ENCODE peak calls at places on chromosomes 11 and 22, in eight cellular contexts. V is naive thymus-derived CD8-positive, alpha-beta T cell; O is neural progenitor cell; J is AG09309; X is psoas muscle; G is Ammon's horn; I is ELR; C is amniotic epithelial cell. B is an unnamed sample.

GRCh38 chr22:46994265-46994664 is 231.8 kb downstream of the TBC1D22A start:
- DNase-seq in J (no peak), X (no peak), G (no peak), C (no peak), I (no peak), V (no peak), O (no peak), B (no peak)

GRCh38 chr11:126464796-126465195 is 109.3 kb downstream of the ST3GAL4 start:
- DNase-seq in I (no peak), G (peak), V (no peak), X (no peak), O (no peak), C (no peak), J (no peak), B (no peak)

GRCh38 chr11:132289590-132290256 is 919.3 kb downstream of the NTM start:
- DNase-seq in V (no peak), O (no peak), C (no peak), G (no peak), J (no peak), X (no peak), I (no peak), B (no peak)

GRCh38 chr11:43579171-43579918 is 101.2 kb upstream of the HSD17B12 start:
- DNase-seq in X (no peak), G (no peak), O (peak), V (no peak), I (peak), C (no peak), J (no peak), B (no peak)

GRCh38 chr11:69703711-69704507 is at the start of gene FGF19:
- DNase-seq in V (no peak), J (no peak), O (peak), I (no peak), G (no peak), C (no peak), X (no peak), B (no peak)

GRCh38 chr22:42064629-42065028 is 6.0 kb downstream of the NAGA start:
- DNase-seq in O (no peak), J (no peak), X (no peak), V (no peak), I (no peak), G (no peak), C (no peak), B (no peak)

GRCh38 chr11:17561466-17562001 is 14.5 kb downstream of the OTOG start:
- DNase-seq in V (no peak), X (no peak), C (no peak), J (no peak), O (no peak), I (no peak), G (no peak), B (no peak)

GRCh38 chr11:6002202-6002699 is 4.5 kb downstream of the OR56A4 start:
- DNase-seq in X (no peak), I (no peak), O (no peak), V (no peak), C (no peak), G (no peak), J (no peak), B (no peak)

GRCh38 chr11:789951-790350 is at the start of gene CEND1:
- DNase-seq in I (peak), J (no peak), G (peak), X (peak), V (no peak), O (peak), C (no peak), B (no peak)

GRCh38 chr22:37137903-37138665 is 11.6 kb downstream of the IL2RB start:
- DNase-seq in I (no peak), G (no peak), C (no peak), O (no peak), V (no peak), J (no peak), X (no peak), B (no peak)

GRCh38 chr22:38741576-38741975 is 14.2 kb downstream of the SUN2 start:
- DNase-seq in I (no peak), X (no peak), C (no peak), J (no peak), G (no peak), V (no peak), O (no peak), B (no peak)

GRCh38 chr11:86116996-86117705 is 48.3 kb upstream of the PICALM start:
- DNase-seq in I (peak), X (no peak), J (no peak), O (no peak), V (no peak), G (no peak), C (peak), B (peak)

GRCh38 chr11:18671246-18671645 is 27.3 kb upstream of the TMEM86A start:
- DNase-seq in J (no peak), O (no peak), G (no peak), I (no peak), C (no peak), V (no peak), X (no peak), B (no peak)

GRCh38 chr22:47188337-47189055 is 426.0 kb downstream of the TBC1D22A start:
- DNase-seq in J (no peak), X (no peak), I (no peak), O (no peak), V (no peak), C (no peak), G (no peak), B (peak)

GRCh38 chr11:78825531-78825930 is 250.9 kb upstream of the NARS2 start:
- DNase-seq in V (no peak), G (no peak), C (no peak), X (no peak), I (no peak), O (no peak), J (no peak), B (no peak)

GRCh38 chr22:46287873-46288751 is 8.6 kb upstream of the GTSE1 start:
- DNase-seq in J (no peak), V (peak), C (no peak), X (peak), O (no peak), G (no peak), I (no peak), B (no peak)

GRCh38 chr22:46113910-46114517 is 36.3 kb upstream of the PPARA start:
- DNase-seq in O (no peak), G (no peak), V (no peak), J (no peak), I (no peak), C (no peak), X (no peak), B (no peak)

GRCh38 chr11:8765294-8765693 is 82.7 kb downstream of the RPL27A start:
- DNase-seq in G (no peak), C (peak), J (no peak), O (no peak), I (peak), V (no peak), X (no peak), B (peak)

GRCh38 chr22:40076702-40077645 is 82.2 kb downstream of the FAM83F start:
- DNase-seq in J (no peak), X (no peak), C (peak), O (no peak), V (no peak), I (peak), G (no peak), B (peak)

GRCh38 chr11:46367244-46367915 is 14.1 kb upstream of the MDK start:
- DNase-seq in O (peak), X (peak), V (peak), I (peak), J (no peak), C (no peak), G (peak), B (no peak)

GRCh38 chr11:61683116-61683515 is 2.9 kb downstream of the DAGLA start:
- DNase-seq in X (no peak), C (no peak), J (no peak), O (no peak), I (no peak), V (no peak), G (no peak), B (no peak)

GRCh38 chr11:61551630-61552029 is 29.2 kb downstream of the SYT7 start:
- DNase-seq in C (no peak), G (peak), I (peak), O (no peak), J (peak), X (no peak), V (no peak), B (no peak)

GRCh38 chr22:19730662-19731360 is 7.5 kb downstream of the GP1BB start:
- DNase-seq in C (peak), V (peak), I (peak), O (peak), G (peak), J (peak), X (peak), B (peak)

GRCh38 chr11:19849107-19849789 is 136.6 kb downstream of the NAV2 start:
- DNase-seq in V (no peak), X (peak), J (no peak), C (no peak), I (no peak), O (no peak), G (no peak), B (no peak)

GRCh38 chr11:75383246-75383645 is 16.1 kb upstream of the RPS3 start:
- DNase-seq in X (no peak), I (no peak), C (no peak), V (peak), J (no peak), G (no peak), O (no peak), B (no peak)

GRCh38 chr22:17348464-17349103 is 20.7 kb upstream of the CECR2 start:
- DNase-seq in X (no peak), O (no peak), C (no peak), J (no peak), V (no peak), G (no peak), I (no peak), B (no peak)

B was measured in renal cortical epithelial cell.